ENCODE peak calls at places on chromosomes 12 and 14, in eight cellular contexts. K is stomach, X is cardiac fibroblast, T is Caco-2, P is astrocyte of the spinal cord, F is mucosa of descending colon, N is HL-60, R is GM23338. M is an unnamed sample.

GRCh38 chr12:46210835-46211439 is 57.9 kb downstream of the SLC38A1 start:
- DNase-seq in K (no peak), X (no peak), N (no peak), R (no peak), P (no peak), F (no peak), T (no peak), M (no peak)

GRCh38 chr14:21880918-21881317 is 207.3 kb upstream of the OR4E1 start:
- DNase-seq in X (no peak), N (no peak), F (no peak), T (no peak), P (no peak), K (no peak), R (no peak), M (no peak)

GRCh38 chr14:104926619-104927431 is 2.1 kb downstream of the PLD4 start:
- DNase-seq in X (no peak), P (no peak), T (no peak), N (no peak), F (peak), R (peak), K (no peak), M (no peak)

GRCh38 chr12:83537428-83538053 is 850.8 kb downstream of the TMTC2 start:
- DNase-seq in K (no peak), X (no peak), T (no peak), F (no peak), N (no peak), P (no peak), R (no peak), M (no peak)

GRCh38 chr14:71264260-71264659 is 357.0 kb downstream of the PCNX1 start:
- DNase-seq in F (no peak), N (no peak), T (no peak), K (no peak), P (no peak), R (peak), X (no peak), M (no peak)

GRCh38 chr12:107704056-107704455 is 18.5 kb downstream of the PWP1 start:
- DNase-seq in T (no peak), X (peak), P (no peak), F (no peak), N (no peak), K (no peak), R (no peak), M (no peak)

GRCh38 chr12:116125981-116126566 is 151.4 kb downstream of the MED13L start:
- DNase-seq in F (no peak), T (no peak), P (no peak), X (peak), N (peak), K (no peak), R (peak), M (no peak)

GRCh38 chr12:42757735-42758134 is 168.2 kb upstream of the PRICKLE1 start:
- DNase-seq in F (no peak), X (no peak), T (no peak), K (no peak), P (no peak), R (no peak), N (no peak), M (no peak)

GRCh38 chr12:42326466-42327226 is 679 bp downstream of the PPHLN1 start:
- DNase-seq in P (peak), T (no peak), F (no peak), N (no peak), X (peak), K (no peak), R (no peak), M (no peak)

GRCh38 chr12:131269551-131269950 is 315.8 kb downstream of the ADGRD1 start:
- DNase-seq in P (no peak), K (no peak), R (no peak), N (no peak), T (no peak), X (no peak), F (peak), M (no peak)

GRCh38 chr12:6333566-6333965 is 8.3 kb downstream of the TNFRSF1A start:
- DNase-seq in N (no peak), F (no peak), X (peak), T (no peak), P (peak), R (no peak), K (no peak), M (no peak)

GRCh38 chr14:105476937-105477658 is 2.5 kb downstream of the CRIP2 start:
- DNase-seq in N (no peak), F (no peak), R (no peak), X (no peak), P (no peak), T (no peak), K (no peak), M (no peak)

GRCh38 chr12:22684526-22685118 is 59.7 kb downstream of the ETNK1 start:
- DNase-seq in N (peak), T (peak), X (peak), K (no peak), P (peak), F (no peak), R (peak), M (no peak)

GRCh38 chr12:110199360-110200123 is 75.4 kb downstream of the IFT81 start:
- DNase-seq in P (peak), T (no peak), K (no peak), X (peak), R (peak), N (no peak), F (no peak), M (no peak)

GRCh38 chr12:45051490-45052105 is 699 bp upstream of the DBX2 start:
- DNase-seq in X (peak), N (no peak), P (peak), T (no peak), K (no peak), F (no peak), R (peak), M (no peak)
- H3K4me3 ChIP-seq in X (peak), N (no peak), P (peak), T (peak), K (peak), F (no peak), R (peak), M (peak)

GRCh38 chr14:69611264-69612013 is at the start of gene SUSD6:
- DNase-seq in T (peak), N (peak), K (peak), R (peak), X (peak), P (peak), F (peak), M (peak)
- TF ChIP-seq CTCF in T (no peak), N (no peak), K (no peak), R (no peak), X (no peak), P (no peak), F (no peak), M (no peak)

DNA sequence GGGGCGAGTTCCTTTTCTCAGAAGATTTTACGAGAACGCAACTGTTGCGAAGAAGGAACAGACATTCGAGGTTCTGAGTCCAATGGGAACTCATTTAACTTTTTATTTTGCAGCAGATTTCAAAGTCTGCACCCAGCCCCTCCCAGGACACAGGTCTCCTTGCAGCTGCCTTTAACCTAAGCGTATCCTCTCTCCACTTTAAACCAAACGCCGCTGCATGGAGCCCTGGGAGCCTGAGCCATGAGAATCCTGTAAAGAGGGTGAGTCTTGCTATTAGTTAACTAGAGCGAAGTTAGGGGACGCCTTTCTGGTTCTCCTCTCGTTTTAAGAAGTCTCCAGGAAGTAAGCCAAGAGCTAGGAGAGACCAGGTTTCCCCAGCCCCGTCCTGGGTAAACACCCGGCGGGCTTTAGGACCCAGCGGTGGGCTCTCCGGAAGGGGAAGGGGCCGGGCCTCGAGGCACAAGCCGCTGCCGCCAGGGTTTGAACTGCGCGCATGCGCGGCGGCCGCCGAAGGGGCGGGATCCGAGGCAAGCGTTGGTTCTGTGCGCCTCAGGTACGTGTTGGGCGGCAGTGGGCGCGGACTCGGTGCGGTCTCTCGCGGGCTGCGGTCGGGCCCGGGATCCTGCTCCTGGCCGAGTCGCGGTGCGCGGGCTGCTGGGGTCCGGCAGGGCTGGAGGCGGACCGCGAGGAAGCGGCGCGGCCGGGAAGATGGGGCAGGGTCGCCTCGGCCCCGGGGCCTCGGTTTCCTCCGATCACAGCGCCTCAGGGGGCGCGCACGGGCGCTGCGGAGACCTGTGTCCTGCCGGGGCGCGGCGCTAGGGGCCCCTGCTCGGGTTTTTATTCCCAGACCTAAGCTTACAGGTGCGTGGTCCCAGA is at the start of gene TDP1:
- DNase-seq in R (peak), T (peak), X (peak), K (peak), P (peak), N (peak), F (peak), M (peak)
- H3K4me3 ChIP-seq in R (peak), T (peak), X (peak), K (peak), P (peak), N (peak), F (peak), M (peak)

DNA sequence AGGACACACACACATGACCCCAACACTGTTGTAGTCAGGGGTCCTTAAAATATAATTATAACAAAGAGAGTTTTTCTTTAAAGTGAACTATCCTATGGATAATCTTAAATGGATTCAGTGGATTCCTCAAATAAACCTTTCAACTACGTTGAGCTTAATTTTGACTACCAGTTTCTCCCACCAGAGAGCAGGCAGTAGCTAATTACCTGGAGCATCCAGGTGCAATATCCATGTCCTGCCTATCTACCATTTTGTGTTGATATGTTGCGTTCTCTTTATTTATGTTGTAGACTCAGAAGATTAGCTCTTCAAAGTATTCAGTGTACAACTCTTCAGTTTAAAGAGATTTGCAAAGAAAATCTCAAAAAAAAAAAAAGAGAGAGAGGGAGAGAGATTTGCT is 127.2 kb upstream of the GZMB start:
- DNase-seq in P (no peak), F (no peak), T (peak), X (no peak), K (no peak), R (peak), N (no peak), M (no peak)
- TF ChIP-seq CTCF in P (no peak), F (no peak), T (no peak), X (no peak), K (no peak), R (peak), N (no peak), M (no peak)